ENCODE peak calls at places on chromosomes 13 and 19, in nine cellular contexts. One of them, this sample, is unnamed. For H3K4me1, the result is how much of the 10 kb centered on the place peaks cover.

GRCh38 chr19:29475469-29475868 is 50.3 kb upstream of the VSTM2B start:
- DNase-seq in suprapubic skin: no peak
- DNase-seq in breast epithelium: no peak
- DNase-seq in esophagus squamous epithelium: no peak
- DNase-seq in body of pancreas: no peak
- DNase-seq in HCT116: no peak
- DNase-seq in testis: no peak
- DNase-seq in uterus: no peak
- DNase-seq in Peyer's patch: no peak
- DNase-seq in this sample: no peak

GRCh38 chr13:23753523-23753922 is 135.7 kb downstream of the MIPEP start:
- DNase-seq in uterus: no peak
- DNase-seq in suprapubic skin: no peak
- DNase-seq in breast epithelium: no peak
- DNase-seq in testis: no peak
- DNase-seq in HCT116: no peak
- DNase-seq in Peyer's patch: no peak
- DNase-seq in body of pancreas: no peak
- DNase-seq in esophagus squamous epithelium: no peak
- DNase-seq in this sample: no peak

GRCh38 chr13:101631403-101631802 is 178.9 kb downstream of the ITGBL1 start:
- DNase-seq in suprapubic skin: no peak
- DNase-seq in body of pancreas: no peak
- DNase-seq in testis: no peak
- DNase-seq in HCT116: no peak
- DNase-seq in esophagus squamous epithelium: no peak
- DNase-seq in uterus: no peak
- DNase-seq in breast epithelium: no peak
- DNase-seq in Peyer's patch: no peak
- DNase-seq in this sample: no peak

GRCh38 chr13:31968473-31968872 is 63.1 kb upstream of the FRY start:
- DNase-seq in testis: peak
- DNase-seq in esophagus squamous epithelium: no peak
- DNase-seq in HCT116: no peak
- DNase-seq in breast epithelium: no peak
- DNase-seq in body of pancreas: peak
- DNase-seq in suprapubic skin: no peak
- DNase-seq in Peyer's patch: no peak
- DNase-seq in uterus: peak
- DNase-seq in this sample: no peak

GRCh38 chr13:52980695-52981094 is 47.9 kb upstream of the OLFM4 start:
- DNase-seq in Peyer's patch: no peak
- DNase-seq in body of pancreas: no peak
- DNase-seq in esophagus squamous epithelium: no peak
- DNase-seq in breast epithelium: no peak
- DNase-seq in uterus: no peak
- DNase-seq in HCT116: no peak
- DNase-seq in testis: no peak
- DNase-seq in suprapubic skin: no peak
- DNase-seq in this sample: no peak

GRCh38 chr13:113329656-113330312 is 32.7 kb downstream of the LAMP1 start:
- DNase-seq in breast epithelium: no peak
- DNase-seq in suprapubic skin: no peak
- DNase-seq in testis: no peak
- DNase-seq in Peyer's patch: no peak
- DNase-seq in esophagus squamous epithelium: no peak
- DNase-seq in HCT116: no peak
- DNase-seq in body of pancreas: no peak
- DNase-seq in uterus: no peak
- DNase-seq in this sample: no peak

GRCh38 chr19:8487137-8487851 is 15.1 kb downstream of the PRAM1 start:
- DNase-seq in body of pancreas: no peak
- DNase-seq in HCT116: no peak
- DNase-seq in esophagus squamous epithelium: no peak
- DNase-seq in suprapubic skin: no peak
- DNase-seq in uterus: no peak
- DNase-seq in Peyer's patch: peak
- DNase-seq in testis: peak
- DNase-seq in breast epithelium: no peak
- DNase-seq in this sample: peak

GRCh38 chr13:108895220-108895704 is 265.9 kb downstream of the MYO16 start:
- DNase-seq in breast epithelium: no peak
- DNase-seq in body of pancreas: no peak
- DNase-seq in uterus: no peak
- DNase-seq in HCT116: no peak
- DNase-seq in Peyer's patch: no peak
- DNase-seq in testis: no peak
- DNase-seq in esophagus squamous epithelium: no peak
- DNase-seq in suprapubic skin: no peak
- DNase-seq in this sample: no peak

GRCh38 chr13:22173605-22174004 is 502.7 kb downstream of the FGF9 start:
- DNase-seq in body of pancreas: no peak
- DNase-seq in testis: no peak
- DNase-seq in breast epithelium: no peak
- DNase-seq in suprapubic skin: no peak
- DNase-seq in uterus: no peak
- DNase-seq in esophagus squamous epithelium: no peak
- DNase-seq in HCT116: peak
- DNase-seq in Peyer's patch: no peak
- DNase-seq in this sample: no peak

GRCh38 chr19:7965921-7966665 is 22.6 kb upstream of the TIMM44 start:
- DNase-seq in Peyer's patch: no peak
- DNase-seq in testis: no peak
- DNase-seq in uterus: no peak
- DNase-seq in body of pancreas: no peak
- DNase-seq in HCT116: no peak
- DNase-seq in suprapubic skin: no peak
- DNase-seq in esophagus squamous epithelium: no peak
- DNase-seq in breast epithelium: no peak
- DNase-seq in this sample: no peak

GRCh38 chr13:26971990-26972888 is 199.4 kb downstream of the USP12 start:
- DNase-seq in HCT116: peak
- DNase-seq in suprapubic skin: no peak
- DNase-seq in Peyer's patch: peak
- DNase-seq in testis: peak
- DNase-seq in body of pancreas: peak
- DNase-seq in esophagus squamous epithelium: no peak
- DNase-seq in uterus: no peak
- DNase-seq in breast epithelium: no peak
- DNase-seq in this sample: peak

GRCh38 chr19:35729763-35730162 is 12.0 kb downstream of the KMT2B start:
- DNase-seq in uterus: no peak
- DNase-seq in body of pancreas: no peak
- DNase-seq in breast epithelium: no peak
- DNase-seq in testis: no peak
- DNase-seq in suprapubic skin: no peak
- DNase-seq in HCT116: no peak
- DNase-seq in Peyer's patch: no peak
- DNase-seq in esophagus squamous epithelium: no peak
- DNase-seq in this sample: no peak

GRCh38 chr13:31631716-31632115 is 107.6 kb upstream of the RXFP2 start:
- DNase-seq in esophagus squamous epithelium: no peak
- DNase-seq in uterus: no peak
- DNase-seq in suprapubic skin: no peak
- DNase-seq in testis: no peak
- DNase-seq in Peyer's patch: no peak
- DNase-seq in HCT116: no peak
- DNase-seq in body of pancreas: no peak
- DNase-seq in breast epithelium: no peak
- DNase-seq in this sample: no peak

GRCh38 chr13:80529734-80530133 is 188.8 kb upstream of the SPRY2 start:
- DNase-seq in suprapubic skin: no peak
- DNase-seq in body of pancreas: no peak
- DNase-seq in breast epithelium: no peak
- DNase-seq in HCT116: no peak
- DNase-seq in testis: no peak
- DNase-seq in Peyer's patch: no peak
- DNase-seq in esophagus squamous epithelium: no peak
- DNase-seq in uterus: no peak
- DNase-seq in this sample: no peak

GRCh38 chr13:110715395-110716234 is 2.1 kb downstream of the ING1 start:
- DNase-seq in body of pancreas: peak
- DNase-seq in uterus: peak
- DNase-seq in breast epithelium: peak
- DNase-seq in Peyer's patch: peak
- DNase-seq in testis: peak
- DNase-seq in HCT116: peak
- DNase-seq in esophagus squamous epithelium: peak
- DNase-seq in suprapubic skin: peak
- DNase-seq in this sample: peak
- TF ChIP-seq POLR2A in body of pancreas: no peak
- TF ChIP-seq POLR2A in uterus: peak
- TF ChIP-seq POLR2A in breast epithelium: peak
- TF ChIP-seq POLR2A in Peyer's patch: peak
- TF ChIP-seq POLR2A in testis: peak
- TF ChIP-seq POLR2A in HCT116: no peak
- TF ChIP-seq POLR2A in esophagus squamous epithelium: peak
- TF ChIP-seq POLR2A in suprapubic skin: no peak
- TF ChIP-seq POLR2A in this sample: peak

GRCh38 chr19:19538767-19539166 is 702 bp downstream of the CILP2 start:
- DNase-seq in body of pancreas: no peak
- DNase-seq in breast epithelium: no peak
- DNase-seq in suprapubic skin: no peak
- DNase-seq in HCT116: no peak
- DNase-seq in esophagus squamous epithelium: no peak
- DNase-seq in uterus: no peak
- DNase-seq in Peyer's patch: no peak
- DNase-seq in testis: no peak
- DNase-seq in this sample: no peak

GRCh38 chr19:19541572-19541971 is 3.5 kb downstream of the CILP2 start:
- DNase-seq in HCT116: no peak
- DNase-seq in uterus: no peak
- DNase-seq in Peyer's patch: no peak
- DNase-seq in esophagus squamous epithelium: no peak
- DNase-seq in testis: no peak
- DNase-seq in suprapubic skin: no peak
- DNase-seq in breast epithelium: no peak
- DNase-seq in body of pancreas: no peak
- DNase-seq in this sample: no peak

GRCh38 chr19:19540707-19541515 is 2.8 kb downstream of the CILP2 start:
- DNase-seq in Peyer's patch: peak
- DNase-seq in body of pancreas: peak
- DNase-seq in suprapubic skin: no peak
- DNase-seq in breast epithelium: peak
- DNase-seq in esophagus squamous epithelium: no peak
- DNase-seq in uterus: no peak
- DNase-seq in testis: peak
- DNase-seq in HCT116: peak
- DNase-seq in this sample: peak

GRCh38 chr19:19538077-19538764 is at the start of gene CILP2:
- DNase-seq in testis: peak
- DNase-seq in uterus: no peak
- DNase-seq in breast epithelium: peak
- DNase-seq in suprapubic skin: no peak
- DNase-seq in Peyer's patch: peak
- DNase-seq in esophagus squamous epithelium: no peak
- DNase-seq in HCT116: no peak
- DNase-seq in body of pancreas: peak
- DNase-seq in this sample: no peak

DNA sequence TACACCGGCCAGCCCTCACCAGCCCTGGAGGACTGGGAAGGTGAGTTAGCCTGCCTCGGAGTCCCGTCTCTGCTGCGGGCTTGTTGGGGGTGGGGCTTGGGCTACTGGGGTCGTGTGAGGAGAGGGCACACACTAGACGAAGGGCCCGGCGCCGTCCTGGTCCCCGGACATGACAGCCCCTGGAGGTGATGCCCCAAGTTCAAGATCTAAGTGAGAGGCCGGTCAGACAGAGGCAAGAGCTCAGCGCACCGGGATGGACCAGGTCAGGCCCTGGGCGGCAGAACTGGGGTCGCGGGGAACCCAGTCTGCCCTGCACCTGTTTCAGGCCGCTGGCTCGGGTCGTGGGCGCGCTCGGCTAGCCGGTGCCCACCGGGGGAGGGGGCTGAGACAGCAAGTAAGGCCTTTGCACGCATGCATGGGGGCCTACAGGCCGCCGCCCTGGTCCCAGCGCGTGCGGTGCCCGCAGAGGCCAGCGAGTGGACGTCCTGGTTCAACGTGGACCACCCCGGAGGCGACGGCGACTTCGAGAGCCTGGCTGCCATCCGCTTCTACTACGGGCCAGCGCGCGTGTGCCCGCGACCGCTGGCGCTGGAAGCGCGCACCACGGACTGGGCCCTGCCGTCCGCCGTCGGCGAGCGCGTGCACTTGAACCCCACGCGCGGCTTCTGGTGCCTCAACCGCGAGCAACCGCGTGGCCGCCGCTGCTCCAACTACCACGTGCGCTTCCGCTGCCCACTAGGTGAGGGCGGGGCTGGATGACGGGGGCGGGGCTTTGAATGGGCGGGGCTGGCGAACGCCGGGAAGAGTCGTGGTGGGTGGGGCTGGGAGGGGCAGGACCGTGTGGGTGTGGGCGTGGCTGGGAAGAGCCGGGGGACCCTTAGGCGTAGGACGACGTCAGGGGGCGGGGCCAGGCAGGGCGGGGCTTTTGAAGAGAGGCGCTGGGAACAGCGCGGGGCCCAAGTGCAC is 2.0 kb downstream of the CILP2 start:
- DNase-seq in breast epithelium: no peak
- DNase-seq in suprapubic skin: no peak
- DNase-seq in testis: peak
- DNase-seq in esophagus squamous epithelium: no peak
- DNase-seq in body of pancreas: peak
- DNase-seq in Peyer's patch: peak
- DNase-seq in HCT116: peak
- DNase-seq in uterus: peak
- DNase-seq in this sample: peak
- H3K4me3 ChIP-seq in breast epithelium: no peak
- H3K4me3 ChIP-seq in suprapubic skin: peak
- H3K4me3 ChIP-seq in testis: peak
- H3K4me3 ChIP-seq in esophagus squamous epithelium: no peak
- H3K4me3 ChIP-seq in body of pancreas: no peak
- H3K4me3 ChIP-seq in Peyer's patch: peak
- H3K4me3 ChIP-seq in HCT116: peak
- H3K4me3 ChIP-seq in uterus: no peak
- H3K4me3 ChIP-seq in this sample: peak

DNA sequence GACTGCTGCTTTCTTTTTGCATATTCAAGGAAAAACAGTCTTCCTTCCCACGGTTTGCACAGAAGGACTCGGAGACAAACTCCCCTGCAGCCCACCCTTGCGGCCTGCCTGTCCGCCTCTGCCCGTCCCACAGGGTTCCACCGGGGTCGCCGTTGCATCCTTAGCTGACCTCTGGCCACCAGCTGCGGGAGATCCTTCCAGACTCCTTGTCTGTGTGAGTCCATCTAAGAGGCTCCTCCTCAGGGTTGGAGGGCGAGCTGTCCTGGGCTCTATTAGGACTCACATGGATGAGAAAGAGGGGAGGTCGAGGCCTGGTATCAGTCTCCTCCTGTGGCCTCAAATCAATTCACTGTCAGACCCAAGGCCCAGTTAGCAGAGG is 39.2 kb downstream of the KLF2 start:
- DNase-seq in breast epithelium: no peak
- DNase-seq in HCT116: no peak
- DNase-seq in testis: no peak
- DNase-seq in uterus: no peak
- DNase-seq in suprapubic skin: no peak
- DNase-seq in body of pancreas: no peak
- DNase-seq in esophagus squamous epithelium: no peak
- DNase-seq in Peyer's patch: no peak
- DNase-seq in this sample: peak
- H3K4me1 ChIP-seq in breast epithelium: under half
- H3K4me1 ChIP-seq in HCT116: under half
- H3K4me1 ChIP-seq in testis: under half
- H3K4me1 ChIP-seq in uterus: under half
- H3K4me1 ChIP-seq in suprapubic skin: under half
- H3K4me1 ChIP-seq in body of pancreas: under half
- H3K4me1 ChIP-seq in esophagus squamous epithelium: under half
- H3K4me1 ChIP-seq in Peyer's patch: under half
- H3K4me1 ChIP-seq in this sample: half or more

GRCh38 chr13:76732367-76732766 is 153.8 kb downstream of the KCTD12 start:
- DNase-seq in uterus: no peak
- DNase-seq in breast epithelium: no peak
- DNase-seq in HCT116: no peak
- DNase-seq in testis: peak
- DNase-seq in body of pancreas: no peak
- DNase-seq in Peyer's patch: no peak
- DNase-seq in esophagus squamous epithelium: no peak
- DNase-seq in suprapubic skin: no peak
- DNase-seq in this sample: no peak
- TF ChIP-seq POLR2A in uterus: no peak
- TF ChIP-seq POLR2A in breast epithelium: no peak
- TF ChIP-seq POLR2A in HCT116: no peak
- TF ChIP-seq POLR2A in testis: no peak
- TF ChIP-seq POLR2A in body of pancreas: no peak
- TF ChIP-seq POLR2A in Peyer's patch: no peak
- TF ChIP-seq POLR2A in esophagus squamous epithelium: no peak
- TF ChIP-seq POLR2A in suprapubic skin: no peak
- TF ChIP-seq POLR2A in this sample: no peak